ENCODE peak calls at places on chromosomes 4 and X, in eight cellular contexts. Y is hypothalamus; H is NCI-H1092; O is activated CD8-positive, alpha-beta memory T cell treated with anti-CD3 and anti-CD28 coated beads, Interleukin-2, amount 50 U/mL, for 4 hours; X is upper lobe of left lung; R is retina; K is substantia nigra; E is tibial nerve. P is an unnamed sample.

GRCh38 chr4:34039766-34040165 is 2204.5 kb downstream of the ARAP2 start:
- DNase-seq in Y (no peak), H (no peak), O (no peak), X (no peak), R (no peak), K (no peak), E (no peak), P (no peak)

GRCh38 chr4:7189475-7190277 is 2.7 kb upstream of the SORCS2 start:
- DNase-seq in Y (no peak), H (no peak), O (no peak), X (no peak), R (no peak), K (no peak), E (peak), P (no peak)

GRCh38 chr4:169399976-169400767 is 129.4 kb upstream of the SH3RF1 start:
- DNase-seq in Y (no peak), H (no peak), O (no peak), X (no peak), R (no peak), K (no peak), E (no peak), P (peak)

GRCh38 chrX:149825424-149825823 is 43.7 kb downstream of the MAGEA9 start:
- DNase-seq in Y (no peak), H (peak), O (peak), X (no peak), R (no peak), K (no peak), E (no peak), P (peak)

GRCh38 chr4:95129036-95129435 is 371.3 kb downstream of the BMPR1B start:
- DNase-seq in Y (no peak), H (no peak), O (no peak), X (no peak), R (no peak), K (no peak), E (no peak), P (no peak)

GRCh38 chrX:64265265-64265664 is 34.9 kb upstream of the ASB12 start:
- DNase-seq in Y (no peak), H (no peak), O (no peak), X (no peak), R (no peak), K (no peak), E (no peak), P (no peak)

GRCh38 chr4:164136181-164136616 is 617.7 kb upstream of the SMIM31 start:
- DNase-seq in Y (no peak), H (no peak), O (no peak), X (no peak), R (no peak), K (no peak), E (no peak), P (no peak)

GRCh38 chr4:37674446-37674845 is 11.7 kb downstream of the RELL1 start:
- DNase-seq in Y (no peak), H (no peak), O (no peak), X (no peak), R (no peak), K (no peak), E (no peak), P (no peak)

GRCh38 chrX:13684361-13684760 is 4.6 kb upstream of the RAB9A start:
- DNase-seq in Y (no peak), H (no peak), O (no peak), X (no peak), R (no peak), K (no peak), E (no peak), P (no peak)

GRCh38 chrX:153634832-153635231 is 12.2 kb upstream of the DUSP9 start:
- DNase-seq in Y (no peak), H (no peak), O (no peak), X (no peak), R (no peak), K (no peak), E (no peak), P (no peak)

GRCh38 chr4:99405433-99406115 is 29.6 kb downstream of the ADH7 start:
- DNase-seq in Y (no peak), H (peak), O (peak), X (peak), R (peak), K (peak), E (peak), P (peak)

GRCh38 chrX:101078716-101079115 is at the start of gene TMEM35A:
- DNase-seq in Y (no peak), H (peak), O (no peak), X (no peak), R (peak), K (peak), E (no peak), P (no peak)

GRCh38 chr4:52028970-52029369 is 8.8 kb upstream of the LRRC66 start:
- DNase-seq in Y (no peak), H (no peak), O (no peak), X (no peak), R (no peak), K (no peak), E (no peak), P (peak)

GRCh38 chr4:76177709-76178108 is 29.5 kb upstream of the NUP54 start:
- DNase-seq in Y (no peak), H (no peak), O (no peak), X (no peak), R (no peak), K (no peak), E (no peak), P (no peak)

GRCh38 chr4:150332086-150332485 is 249.9 kb upstream of the MAB21L2 start:
- DNase-seq in Y (no peak), H (no peak), O (no peak), X (no peak), R (no peak), K (no peak), E (no peak), P (peak)

GRCh38 chrX:69065451-69065850 is 99.8 kb downstream of the PJA1 start:
- DNase-seq in Y (no peak), H (no peak), O (no peak), X (peak), R (no peak), K (no peak), E (no peak), P (peak)

GRCh38 chr4:133151681-133152329 is 2.7 kb downstream of the PCDH10 start:
- DNase-seq in Y (peak), H (no peak), O (no peak), X (no peak), R (peak), K (peak), E (no peak), P (peak)

GRCh38 chrX:134542485-134542884 is 82.5 kb downstream of the HPRT1 start:
- DNase-seq in Y (no peak), H (peak), O (no peak), X (no peak), R (no peak), K (no peak), E (no peak), P (peak)

GRCh38 chr4:154464654-154465053 is 26.9 kb downstream of the DCHS2 start:
- DNase-seq in Y (no peak), H (no peak), O (no peak), X (no peak), R (no peak), K (no peak), E (no peak), P (no peak)

GRCh38 chrX:40434947-40435346 is 145.8 kb upstream of the ATP6AP2 start:
- DNase-seq in Y (no peak), H (peak), O (no peak), X (no peak), R (peak), K (peak), E (no peak), P (no peak)

GRCh38 chr4:153731239-153731638 is 28.6 kb downstream of the RNF175 start:
- DNase-seq in Y (no peak), H (no peak), O (no peak), X (no peak), R (no peak), K (no peak), E (no peak), P (peak)

GRCh38 chr4:184310881-184311709 is 93.4 kb upstream of the ENPP6 start:
- DNase-seq in Y (no peak), H (no peak), O (no peak), X (no peak), R (no peak), K (peak), E (no peak), P (no peak)

GRCh38 chrX:23888887-23889501 is 18.7 kb downstream of the APOO start:
- DNase-seq in Y (no peak), H (no peak), O (no peak), X (no peak), R (no peak), K (no peak), E (no peak), P (peak)

GRCh38 chr4:88359558-88359957 is 19.1 kb upstream of the HERC6 start:
- DNase-seq in Y (no peak), H (no peak), O (no peak), X (no peak), R (no peak), K (no peak), E (no peak), P (no peak)

GRCh38 chr4:76856183-76856969 is 41.6 kb downstream of the SOWAHB start:
- DNase-seq in Y (no peak), H (no peak), O (no peak), X (no peak), R (peak), K (no peak), E (no peak), P (no peak)

GRCh38 chr4:119317996-119318395 is 3.9 kb downstream of the FABP2 start:
- DNase-seq in Y (no peak), H (no peak), O (no peak), X (no peak), R (no peak), K (no peak), E (no peak), P (no peak)

GRCh38 chr4:127162741-127163140 is 470.0 kb upstream of the INTU start:
- DNase-seq in Y (no peak), H (no peak), O (no peak), X (no peak), R (no peak), K (no peak), E (no peak), P (peak)

GRCh38 chr4:82739292-82740190 is 59.1 kb downstream of the SCD5 start:
- DNase-seq in Y (peak), H (no peak), O (peak), X (peak), R (peak), K (peak), E (peak), P (peak)

GRCh38 chr4:118173126-118173525 is 138.8 kb downstream of the NDST3 start:
- DNase-seq in Y (no peak), H (no peak), O (no peak), X (no peak), R (no peak), K (no peak), E (no peak), P (no peak)

GRCh38 chr4:141223418-141223817 is 2.7 kb downstream of the ZNF330 start:
- DNase-seq in Y (no peak), H (no peak), O (no peak), X (no peak), R (no peak), K (no peak), E (no peak), P (no peak)

GRCh38 chr4:35885081-35885480 is 359.2 kb downstream of the ARAP2 start:
- DNase-seq in Y (no peak), H (no peak), O (no peak), X (no peak), R (no peak), K (no peak), E (no peak), P (peak)

GRCh38 chrX:113157496-113157895 is 316.9 kb upstream of the AMOT start:
- DNase-seq in Y (no peak), H (no peak), O (no peak), X (no peak), R (no peak), K (no peak), E (no peak), P (no peak)

GRCh38 chr4:6909113-6909969 is at the start of gene TBC1D14:
- DNase-seq in Y (peak), H (peak), O (peak), X (peak), R (peak), K (peak), E (peak), P (peak)

P was measured in epithelial cell of esophagus.